ENCODE peak calls at places on chromosome 10, in ten cellular contexts. O is tibial artery; F is CD4-positive, alpha-beta T cell; R is A549; N is transverse colon; S is thoracic aorta; U is CD8-positive, alpha-beta T cell; Y is fibroblast of lung; B is CD4-positive, alpha-beta memory T cell; X is prostate gland. Z is an unnamed sample.

GRCh38 chr10:95279042-95279820 is 11.6 kb downstream of the PDLIM1 start:
- DNase-seq in S (no peak), F (no peak), U (no peak), R (peak), X (no peak), B (no peak), O (no peak), N (no peak), Y (peak), Z (no peak)

GRCh38 chr10:21122907-21123306 is 225.8 kb upstream of the NEBL start:
- DNase-seq in R (no peak), X (no peak), O (no peak), F (no peak), N (no peak), B (no peak), U (no peak), S (no peak), Y (no peak), Z (no peak)

GRCh38 chr10:20017961-20018360 is 201.7 kb downstream of the PLXDC2 start:
- DNase-seq in B (no peak), Y (peak), U (no peak), N (no peak), F (no peak), X (no peak), O (no peak), S (no peak), R (no peak), Z (no peak)

GRCh38 chr10:70518695-70519094 is 40.1 kb downstream of the PALD1 start:
- DNase-seq in S (no peak), B (no peak), Y (peak), F (no peak), X (no peak), O (no peak), U (no peak), N (no peak), R (peak), Z (no peak)

GRCh38 chr10:112801748-112802147 is 148.3 kb upstream of the TCF7L2 start:
- DNase-seq in R (peak), N (peak), F (no peak), Y (no peak), S (no peak), X (no peak), B (no peak), O (no peak), U (no peak), Z (no peak)

GRCh38 chr10:98363188-98363587 is 51.8 kb downstream of the PYROXD2 start:
- DNase-seq in B (no peak), N (no peak), U (no peak), R (no peak), Y (no peak), S (no peak), X (peak), F (no peak), O (no peak), Z (no peak)

GRCh38 chr10:28387141-28387540 is 84.3 kb upstream of the MPP7 start:
- DNase-seq in O (no peak), Y (no peak), F (no peak), R (peak), U (no peak), S (no peak), B (no peak), X (no peak), N (peak), Z (no peak)

GRCh38 chr10:782751-783648 is 93.5 kb upstream of the DIP2C start:
- DNase-seq in O (peak), N (peak), B (no peak), Y (no peak), F (peak), U (no peak), S (no peak), R (no peak), X (no peak), Z (peak)

GRCh38 chr10:101297901-101298451 is 56.0 kb upstream of the BTRC start:
- DNase-seq in F (peak), X (peak), O (no peak), U (peak), N (peak), Y (peak), S (no peak), B (peak), R (peak), Z (peak)

GRCh38 chr10:19987931-19988330 is 171.7 kb downstream of the PLXDC2 start:
- DNase-seq in O (no peak), Y (no peak), B (no peak), N (no peak), U (no peak), F (no peak), R (no peak), X (no peak), S (no peak), Z (no peak)

GRCh38 chr10:131084791-131085585 is 226.5 kb downstream of the TCERG1L start:
- DNase-seq in R (no peak), O (no peak), Y (no peak), U (no peak), X (no peak), B (no peak), S (no peak), N (no peak), F (no peak), Z (no peak)

GRCh38 chr10:124287791-124288190 is 130.9 kb downstream of the OAT start:
- DNase-seq in B (no peak), X (no peak), S (no peak), F (no peak), O (peak), Y (no peak), U (no peak), N (peak), R (no peak), Z (peak)

GRCh38 chr10:68633281-68633680 is 73.1 kb downstream of the TET1 start:
- DNase-seq in F (no peak), O (no peak), B (no peak), Y (no peak), S (no peak), U (no peak), R (no peak), N (no peak), X (no peak), Z (no peak)

GRCh38 chr10:100286051-100287033 is at the start of gene BLOC1S2:
- DNase-seq in N (peak), O (peak), R (peak), X (peak), Y (peak), F (peak), U (peak), S (peak), B (peak), Z (peak)

GRCh38 chr10:36251068-36251467 is 609.0 kb upstream of the FZD8 start:
- DNase-seq in B (no peak), O (no peak), U (no peak), N (no peak), S (no peak), R (no peak), X (no peak), F (no peak), Y (no peak), Z (no peak)

DNA sequence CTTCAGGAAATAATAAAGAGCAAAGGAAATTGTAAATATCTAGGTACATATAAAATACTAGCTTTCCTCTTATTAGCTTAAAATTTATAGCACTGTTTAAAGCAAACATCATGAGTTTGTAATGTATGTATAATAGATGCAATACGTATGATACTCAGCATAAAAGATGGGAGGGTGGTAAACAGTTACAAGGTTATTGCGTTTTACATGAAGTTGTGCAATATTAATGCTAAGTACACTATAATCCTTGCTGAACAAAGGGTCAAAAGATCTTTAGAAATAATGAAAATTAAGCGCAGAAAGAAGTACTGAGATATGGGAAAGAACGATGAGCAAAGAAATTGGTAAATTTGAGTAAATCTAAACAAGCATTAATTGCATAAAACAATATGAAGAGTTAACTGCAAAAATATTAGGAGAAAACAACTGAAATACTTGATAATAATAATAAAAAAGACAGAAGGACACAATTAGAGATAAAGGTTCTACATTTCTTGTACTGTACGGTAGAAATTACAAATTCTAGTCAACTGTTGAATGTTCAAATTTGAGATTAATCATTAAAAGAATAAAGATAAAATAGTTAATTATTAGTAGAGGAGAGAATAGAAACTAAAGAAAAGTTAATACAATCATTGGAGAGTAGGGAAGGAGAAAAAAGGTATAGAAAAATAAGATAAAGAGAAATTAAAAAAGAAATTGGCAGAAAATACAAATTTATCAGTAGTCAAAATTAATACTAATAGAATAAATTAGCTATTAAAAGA is 17.9 kb downstream of the C10orf67 start:
- DNase-seq in S (no peak), B (no peak), R (no peak), N (no peak), O (no peak), U (no peak), X (no peak), F (no peak), Y (no peak), Z (no peak)
- H3K27ac ChIP-seq in S (no peak), B (no peak), R (no peak), N (no peak), O (no peak), U (no peak), X (no peak), F (no peak), Y (no peak), Z (no peak)

GRCh38 chr10:93299195-93299594 is 182.9 kb downstream of the MYOF start:
- DNase-seq in B (no peak), X (no peak), F (no peak), R (no peak), Y (no peak), N (no peak), U (no peak), S (no peak), O (no peak), Z (no peak)
- H3K27ac ChIP-seq in B (no peak), X (no peak), F (no peak), R (no peak), Y (no peak), N (no peak), U (no peak), S (no peak), O (no peak), Z (no peak)

DNA sequence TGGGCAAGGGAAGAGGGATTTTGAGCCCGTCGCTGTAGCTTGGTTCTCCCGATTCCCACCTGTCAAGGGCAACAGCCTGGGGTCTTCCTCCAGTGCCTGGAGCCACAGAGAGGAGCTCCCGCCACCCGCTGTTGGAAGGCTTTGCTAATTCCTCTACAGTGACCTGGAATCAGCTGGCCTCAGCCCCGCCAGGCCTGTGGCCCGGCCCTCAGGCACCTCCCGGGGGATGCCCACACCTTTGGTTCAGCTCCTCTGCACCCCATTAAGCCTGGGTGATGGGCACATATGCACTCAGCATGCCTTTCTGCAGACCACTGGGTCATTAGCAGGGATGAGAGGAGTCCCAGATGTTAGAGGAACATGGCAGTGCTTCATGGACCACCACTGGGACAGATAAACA is 121.4 kb upstream of the MKI67 start:
- DNase-seq in Y (no peak), O (no peak), F (no peak), X (no peak), R (no peak), U (no peak), N (no peak), B (no peak), S (no peak), Z (no peak)
- H3K27ac ChIP-seq in Y (no peak), O (no peak), F (no peak), X (no peak), R (no peak), U (no peak), N (no peak), B (no peak), S (no peak), Z (no peak)

GRCh38 chr10:86346794-86347665 is 19.6 kb downstream of the GRID1 start:
- DNase-seq in Y (no peak), O (peak), U (no peak), R (no peak), N (no peak), S (no peak), X (no peak), F (no peak), B (no peak), Z (no peak)
- H3K27ac ChIP-seq in Y (no peak), O (no peak), U (no peak), R (peak), N (no peak), S (no peak), X (no peak), F (no peak), B (no peak), Z (no peak)

GRCh38 chr10:113960617-113961260 is 82.9 kb upstream of the ADRB1 start:
- DNase-seq in F (peak), O (no peak), X (peak), U (peak), S (no peak), Y (peak), B (peak), R (peak), N (peak), Z (peak)

GRCh38 chr10:113958631-113959382 is 84.9 kb upstream of the ADRB1 start:
- DNase-seq in F (no peak), U (no peak), N (peak), Y (peak), B (no peak), X (peak), O (peak), R (peak), S (no peak), Z (no peak)

GRCh38 chr10:113961261-113961938 is 82.3 kb upstream of the ADRB1 start:
- DNase-seq in R (no peak), S (no peak), B (peak), O (no peak), F (peak), U (peak), Y (no peak), X (no peak), N (peak), Z (peak)

GRCh38 chr10:113957013-113957412 is 86.7 kb upstream of the ADRB1 start:
- DNase-seq in B (no peak), R (peak), U (no peak), O (no peak), N (no peak), S (no peak), F (no peak), Y (peak), X (peak), Z (no peak)

GRCh38 chr10:113959383-113959760 is 84.3 kb upstream of the ADRB1 start:
- DNase-seq in R (peak), S (no peak), X (peak), Y (no peak), U (no peak), N (peak), B (no peak), O (no peak), F (no peak), Z (no peak)
- H3K27ac ChIP-seq in R (peak), S (no peak), X (peak), Y (peak), U (no peak), N (peak), B (no peak), O (peak), F (no peak), Z (no peak)

GRCh38 chr10:103428989-103429643 is 23.1 kb downstream of the CALHM2 start:
- DNase-seq in B (no peak), S (no peak), O (no peak), F (no peak), R (no peak), N (no peak), Y (no peak), U (no peak), X (no peak), Z (no peak)
- H3K27ac ChIP-seq in B (no peak), S (no peak), O (no peak), F (no peak), R (no peak), N (no peak), Y (no peak), U (no peak), X (no peak), Z (no peak)

GRCh38 chr10:96595741-96596140 is 8.9 kb upstream of the TM9SF3 start:
- DNase-seq in N (no peak), S (no peak), R (no peak), X (no peak), B (no peak), F (no peak), Y (no peak), O (no peak), U (no peak), Z (no peak)
- H3K27ac ChIP-seq in N (peak), S (no peak), R (no peak), X (peak), B (no peak), F (no peak), Y (no peak), O (no peak), U (no peak), Z (no peak)

Z was measured in endodermal cell.